ENCODE peak calls at places on chromosomes 6 and 20, in ten cellular contexts. One of them, this sample, is unnamed.

GRCh38 chr20:54140927-54141566 is 32.7 kb downstream of the CYP24A1 start:
- DNase-seq in tibial artery: no peak
- DNase-seq in transverse colon: no peak
- DNase-seq in upper lobe of right lung: no peak
- DNase-seq in cardiac muscle cell: no peak
- DNase-seq in CD8-positive, alpha-beta T cell: no peak
- DNase-seq in psoas muscle: no peak
- DNase-seq in CD4-positive, CD25-positive, alpha-beta regulatory T cell: no peak
- DNase-seq in uterus: no peak
- DNase-seq in neuronal stem cell: no peak
- DNase-seq in this sample: no peak

GRCh38 chr20:62795023-62795761 is 1.1 kb upstream of the MRGBP start:
- DNase-seq in tibial artery: peak; percentile 59
- DNase-seq in transverse colon: peak; percentile 65
- DNase-seq in uterus: no peak
- DNase-seq in cardiac muscle cell: peak; percentile 76
- DNase-seq in neuronal stem cell: peak; percentile 51
- DNase-seq in upper lobe of right lung: peak; percentile 80
- DNase-seq in CD8-positive, alpha-beta T cell: peak; percentile 65
- DNase-seq in CD4-positive, CD25-positive, alpha-beta regulatory T cell: peak; percentile 67
- DNase-seq in psoas muscle: peak; percentile 72
- DNase-seq in this sample: peak; percentile 64

GRCh38 chr20:57735831-57736737 is 26.3 kb upstream of the PMEPA1 start:
- DNase-seq in psoas muscle: peak; percentile 38
- DNase-seq in tibial artery: no peak
- DNase-seq in neuronal stem cell: no peak
- DNase-seq in CD4-positive, CD25-positive, alpha-beta regulatory T cell: no peak
- DNase-seq in transverse colon: no peak
- DNase-seq in cardiac muscle cell: no peak
- DNase-seq in upper lobe of right lung: no peak
- DNase-seq in uterus: no peak
- DNase-seq in CD8-positive, alpha-beta T cell: no peak
- DNase-seq in this sample: no peak

GRCh38 chr20:41052742-41053419 is 24.3 kb downstream of the TOP1 start:
- DNase-seq in tibial artery: no peak
- DNase-seq in uterus: peak; percentile 50
- DNase-seq in cardiac muscle cell: no peak
- DNase-seq in upper lobe of right lung: no peak
- DNase-seq in CD4-positive, CD25-positive, alpha-beta regulatory T cell: no peak
- DNase-seq in neuronal stem cell: no peak
- DNase-seq in transverse colon: peak; percentile 24
- DNase-seq in CD8-positive, alpha-beta T cell: no peak
- DNase-seq in psoas muscle: no peak
- DNase-seq in this sample: no peak

GRCh38 chr6:45724511-45724910 is 291.1 kb downstream of the CLIC5 start:
- DNase-seq in CD8-positive, alpha-beta T cell: no peak
- DNase-seq in upper lobe of right lung: no peak
- DNase-seq in tibial artery: no peak
- DNase-seq in psoas muscle: no peak
- DNase-seq in neuronal stem cell: no peak
- DNase-seq in cardiac muscle cell: no peak
- DNase-seq in uterus: no peak
- DNase-seq in transverse colon: no peak
- DNase-seq in CD4-positive, CD25-positive, alpha-beta regulatory T cell: no peak
- DNase-seq in this sample: no peak

GRCh38 chr6:152502421-152503188 is 134.6 kb downstream of the SYNE1 start:
- DNase-seq in upper lobe of right lung: no peak
- DNase-seq in tibial artery: no peak
- DNase-seq in cardiac muscle cell: no peak
- DNase-seq in uterus: no peak
- DNase-seq in transverse colon: no peak
- DNase-seq in CD8-positive, alpha-beta T cell: no peak
- DNase-seq in psoas muscle: no peak
- DNase-seq in neuronal stem cell: no peak
- DNase-seq in CD4-positive, CD25-positive, alpha-beta regulatory T cell: no peak
- DNase-seq in this sample: no peak

GRCh38 chr20:11459090-11459877 is 458.4 kb upstream of the BTBD3 start:
- DNase-seq in psoas muscle: no peak
- DNase-seq in uterus: no peak
- DNase-seq in upper lobe of right lung: no peak
- DNase-seq in CD8-positive, alpha-beta T cell: no peak
- DNase-seq in cardiac muscle cell: no peak
- DNase-seq in tibial artery: no peak
- DNase-seq in transverse colon: no peak
- DNase-seq in neuronal stem cell: no peak
- DNase-seq in CD4-positive, CD25-positive, alpha-beta regulatory T cell: no peak
- DNase-seq in this sample: no peak

GRCh38 chr20:62359491-62360121 is 7.5 kb downstream of the LAMA5 start:
- DNase-seq in uterus: peak; percentile 75
- DNase-seq in cardiac muscle cell: no peak
- DNase-seq in psoas muscle: peak; percentile 74
- DNase-seq in CD4-positive, CD25-positive, alpha-beta regulatory T cell: no peak
- DNase-seq in transverse colon: no peak
- DNase-seq in upper lobe of right lung: no peak
- DNase-seq in tibial artery: no peak
- DNase-seq in neuronal stem cell: no peak
- DNase-seq in CD8-positive, alpha-beta T cell: no peak
- DNase-seq in this sample: no peak

GRCh38 chr6:42162384-42162783 is 10.8 kb upstream of the GUCA1A start:
- DNase-seq in uterus: no peak
- DNase-seq in tibial artery: no peak
- DNase-seq in CD8-positive, alpha-beta T cell: no peak
- DNase-seq in transverse colon: no peak
- DNase-seq in neuronal stem cell: no peak
- DNase-seq in psoas muscle: no peak
- DNase-seq in cardiac muscle cell: peak; percentile 39
- DNase-seq in upper lobe of right lung: no peak
- DNase-seq in CD4-positive, CD25-positive, alpha-beta regulatory T cell: no peak
- DNase-seq in this sample: no peak

GRCh38 chr6:163707385-163708355 is 293.2 kb downstream of the QKI start:
- DNase-seq in CD4-positive, CD25-positive, alpha-beta regulatory T cell: no peak
- DNase-seq in CD8-positive, alpha-beta T cell: no peak
- DNase-seq in neuronal stem cell: no peak
- DNase-seq in psoas muscle: no peak
- DNase-seq in transverse colon: no peak
- DNase-seq in upper lobe of right lung: peak; percentile 47
- DNase-seq in cardiac muscle cell: no peak
- DNase-seq in tibial artery: no peak
- DNase-seq in uterus: no peak
- DNase-seq in this sample: no peak
- H3K4me1 ChIP-seq in CD4-positive, CD25-positive, alpha-beta regulatory T cell: no peaks in the 10 kb centered on the region
- H3K4me1 ChIP-seq in CD8-positive, alpha-beta T cell: peaks cover 4% of the 10 kb centered on the region
- H3K4me1 ChIP-seq in neuronal stem cell: no peaks in the 10 kb centered on the region
- H3K4me1 ChIP-seq in psoas muscle: peaks cover 62% of the 10 kb centered on the region
- H3K4me1 ChIP-seq in transverse colon: peaks cover 35% of the 10 kb centered on the region
- H3K4me1 ChIP-seq in upper lobe of right lung: peaks cover 58% of the 10 kb centered on the region
- H3K4me1 ChIP-seq in cardiac muscle cell: peaks cover 29% of the 10 kb centered on the region
- H3K4me1 ChIP-seq in tibial artery: peaks cover 37% of the 10 kb centered on the region
- H3K4me1 ChIP-seq in uterus: no peaks in the 10 kb centered on the region
- H3K4me1 ChIP-seq in this sample: no peaks in the 10 kb centered on the region

GRCh38 chr20:7974785-7975435 is 34.7 kb upstream of the HAO1 start:
- DNase-seq in CD8-positive, alpha-beta T cell: no peak
- DNase-seq in psoas muscle: no peak
- DNase-seq in CD4-positive, CD25-positive, alpha-beta regulatory T cell: no peak
- DNase-seq in neuronal stem cell: no peak
- DNase-seq in tibial artery: no peak
- DNase-seq in upper lobe of right lung: no peak
- DNase-seq in transverse colon: no peak
- DNase-seq in cardiac muscle cell: no peak
- DNase-seq in uterus: no peak
- DNase-seq in this sample: no peak
- H3K4me1 ChIP-seq in CD8-positive, alpha-beta T cell: no peaks in the 10 kb centered on the region
- H3K4me1 ChIP-seq in psoas muscle: no peaks in the 10 kb centered on the region
- H3K4me1 ChIP-seq in CD4-positive, CD25-positive, alpha-beta regulatory T cell: no peaks in the 10 kb centered on the region
- H3K4me1 ChIP-seq in neuronal stem cell: no peaks in the 10 kb centered on the region
- H3K4me1 ChIP-seq in tibial artery: no peaks in the 10 kb centered on the region
- H3K4me1 ChIP-seq in upper lobe of right lung: no peaks in the 10 kb centered on the region
- H3K4me1 ChIP-seq in transverse colon: no peaks in the 10 kb centered on the region
- H3K4me1 ChIP-seq in cardiac muscle cell: no peaks in the 10 kb centered on the region
- H3K4me1 ChIP-seq in uterus: no peaks in the 10 kb centered on the region
- H3K4me1 ChIP-seq in this sample: no peaks in the 10 kb centered on the region

DNA sequence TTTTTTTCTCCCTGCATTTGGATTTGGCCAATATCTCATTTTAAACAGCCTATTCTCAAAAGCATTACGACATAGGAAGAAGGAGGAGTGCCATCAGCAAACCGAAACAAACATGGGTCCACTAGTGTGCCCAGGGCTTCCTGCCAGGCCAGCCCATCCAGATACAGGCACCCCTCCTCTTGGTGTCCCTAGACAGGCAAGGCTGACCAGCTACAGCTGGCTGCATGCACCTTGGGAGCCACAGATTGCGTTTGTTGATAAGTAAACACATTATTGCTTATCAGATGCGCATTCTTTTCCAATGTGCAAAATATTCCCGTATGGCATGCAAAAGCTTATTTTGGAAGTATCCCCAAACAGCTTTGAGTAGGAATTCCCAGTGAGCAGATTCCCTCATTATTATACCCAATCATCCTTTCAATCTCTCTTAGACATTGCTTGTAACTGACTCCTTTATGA is 184.4 kb upstream of the MARCKS start:
- DNase-seq in CD4-positive, CD25-positive, alpha-beta regulatory T cell: no peak
- DNase-seq in neuronal stem cell: peak; percentile 8
- DNase-seq in transverse colon: no peak
- DNase-seq in tibial artery: peak; percentile 61
- DNase-seq in upper lobe of right lung: peak; percentile 67
- DNase-seq in cardiac muscle cell: no peak
- DNase-seq in uterus: peak; percentile 28
- DNase-seq in CD8-positive, alpha-beta T cell: no peak
- DNase-seq in psoas muscle: peak; percentile 80
- DNase-seq in this sample: no peak
- H3K4me1 ChIP-seq in CD4-positive, CD25-positive, alpha-beta regulatory T cell: no peaks in the 10 kb centered on the region
- H3K4me1 ChIP-seq in neuronal stem cell: peaks cover 6% of the 10 kb centered on the region
- H3K4me1 ChIP-seq in transverse colon: peaks cover 21% of the 10 kb centered on the region
- H3K4me1 ChIP-seq in tibial artery: peaks cover 24% of the 10 kb centered on the region
- H3K4me1 ChIP-seq in upper lobe of right lung: peaks cover 21% of the 10 kb centered on the region
- H3K4me1 ChIP-seq in cardiac muscle cell: peaks cover 8% of the 10 kb centered on the region
- H3K4me1 ChIP-seq in uterus: no peaks in the 10 kb centered on the region
- H3K4me1 ChIP-seq in CD8-positive, alpha-beta T cell: no peaks in the 10 kb centered on the region
- H3K4me1 ChIP-seq in psoas muscle: peaks cover 29% of the 10 kb centered on the region
- H3K4me1 ChIP-seq in this sample: no peaks in the 10 kb centered on the region

DNA sequence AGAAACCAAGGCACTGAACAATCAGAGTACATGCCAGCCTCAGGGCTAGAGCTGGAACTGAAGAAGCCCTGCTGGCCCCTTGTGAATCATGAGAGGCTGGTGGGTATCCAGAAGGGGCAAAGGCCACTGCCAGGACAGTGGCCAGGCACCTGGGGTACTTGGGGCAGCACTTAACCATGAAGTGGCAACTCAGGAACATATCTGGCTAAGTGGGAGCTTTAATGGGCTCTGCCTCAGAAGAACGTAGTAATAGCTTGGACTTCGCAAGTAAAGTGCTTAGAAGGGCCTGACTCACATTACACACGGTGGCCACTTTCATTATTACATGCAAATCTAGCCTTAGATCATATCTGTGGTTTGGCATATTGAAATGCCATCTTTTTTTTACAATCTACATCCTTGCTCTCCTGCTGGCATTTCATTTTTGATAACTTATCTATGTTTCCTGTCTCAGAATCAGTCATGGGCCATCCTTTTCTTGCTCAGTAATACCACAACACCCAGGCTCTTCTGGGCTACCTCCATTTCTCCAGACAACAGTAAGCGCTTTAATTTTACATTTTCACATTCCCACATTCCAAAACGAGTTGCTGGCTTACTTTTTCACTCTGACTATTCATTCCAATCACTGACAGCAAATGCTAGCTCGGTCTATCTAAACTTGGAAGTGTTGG is 21.6 kb downstream of the NAPB start:
- DNase-seq in tibial artery: no peak
- DNase-seq in psoas muscle: no peak
- DNase-seq in upper lobe of right lung: no peak
- DNase-seq in CD4-positive, CD25-positive, alpha-beta regulatory T cell: no peak
- DNase-seq in uterus: no peak
- DNase-seq in cardiac muscle cell: peak; percentile 22
- DNase-seq in transverse colon: no peak
- DNase-seq in neuronal stem cell: no peak
- DNase-seq in CD8-positive, alpha-beta T cell: no peak
- DNase-seq in this sample: no peak
- H3K4me1 ChIP-seq in tibial artery: peaks cover 6% of the 10 kb centered on the region
- H3K4me1 ChIP-seq in psoas muscle: peaks cover 38% of the 10 kb centered on the region
- H3K4me1 ChIP-seq in upper lobe of right lung: peaks cover 10% of the 10 kb centered on the region
- H3K4me1 ChIP-seq in CD4-positive, CD25-positive, alpha-beta regulatory T cell: peaks cover 9% of the 10 kb centered on the region
- H3K4me1 ChIP-seq in uterus: no peaks in the 10 kb centered on the region
- H3K4me1 ChIP-seq in cardiac muscle cell: peaks cover 14% of the 10 kb centered on the region
- H3K4me1 ChIP-seq in transverse colon: peaks cover 14% of the 10 kb centered on the region
- H3K4me1 ChIP-seq in neuronal stem cell: no peaks in the 10 kb centered on the region
- H3K4me1 ChIP-seq in CD8-positive, alpha-beta T cell: no peaks in the 10 kb centered on the region
- H3K4me1 ChIP-seq in this sample: no peaks in the 10 kb centered on the region

This sample was measured in colonic mucosa.